ENCODE peak calls at places on chromosomes 7 and 10, in five cellular contexts. R is HCT116, P is K562, S is H1, Y is HepG2. L is an unnamed sample.

GRCh38 chr10:44724415-44725174 is 186.5 kb upstream of the TMEM72 start:
- DNase-seq in R (no peak), P (no peak), S (no peak), Y (no peak), L (no peak)

GRCh38 chr10:74923556-74923955 is 97.2 kb downstream of the KAT6B start:
- DNase-seq in R (no peak), P (peak), S (no peak), Y (no peak), L (no peak)

GRCh38 chr10:127740596-127740995 is 3.6 kb downstream of the FOXI2 start:
- DNase-seq in R (no peak), P (no peak), S (no peak), Y (no peak), L (no peak)

GRCh38 chr10:100888957-100889356 is 23.8 kb upstream of the SLF2 start:
- DNase-seq in R (peak), P (no peak), S (no peak), Y (no peak), L (peak)

GRCh38 chr7:73742338-73742752 is 3.7 kb upstream of the ABHD11 start:
- DNase-seq in R (no peak), P (no peak), S (no peak), Y (no peak), L (peak)

GRCh38 chr7:7820939-7821338 is 102.5 kb upstream of the RPA3 start:
- DNase-seq in R (no peak), P (no peak), S (no peak), Y (no peak), L (no peak)

GRCh38 chr10:63166742-63167258 is 33.7 kb downstream of the NRBF2 start:
- DNase-seq in R (peak), P (peak), S (no peak), Y (peak), L (peak)

GRCh38 chr10:121510201-121510771 is 88.0 kb downstream of the FGFR2 start:
- DNase-seq in R (no peak), P (no peak), S (no peak), Y (no peak), L (peak)

GRCh38 chr7:105776986-105777910 is 99.2 kb downstream of the ATXN7L1 start:
- DNase-seq in R (peak), P (no peak), S (no peak), Y (no peak), L (no peak)

GRCh38 chr10:7773845-7774801 is 13.7 kb downstream of the KIN start:
- DNase-seq in R (no peak), P (no peak), S (no peak), Y (no peak), L (peak)

GRCh38 chr7:84085147-84085546 is 109.4 kb downstream of the SEMA3A start:
- DNase-seq in R (no peak), P (no peak), S (no peak), Y (peak), L (no peak)

GRCh38 chr10:132311338-132311939 is 3.7 kb upstream of the STK32C start:
- DNase-seq in R (peak), P (peak), S (no peak), Y (peak), L (no peak)

GRCh38 chr10:117537436-117537903 is 5.1 kb upstream of the EMX2 start:
- DNase-seq in R (no peak), P (peak), S (no peak), Y (no peak), L (no peak)

GRCh38 chr10:88828310-88828709 is 23.3 kb downstream of the ANKRD22 start:
- DNase-seq in R (no peak), P (no peak), S (no peak), Y (no peak), L (no peak)

GRCh38 chr10:124125305-124126116 is 32.1 kb upstream of the CHST15 start:
- DNase-seq in R (peak), P (no peak), S (no peak), Y (peak), L (peak)

GRCh38 chr7:43211693-43212092 is 99.2 kb downstream of the HECW1 start:
- DNase-seq in R (no peak), P (no peak), S (no peak), Y (no peak), L (no peak)

GRCh38 chr10:1734288-1734687 is 3.0 kb downstream of the ADARB2 start:
- DNase-seq in R (no peak), P (no peak), S (no peak), Y (no peak), L (no peak)

GRCh38 chr7:137879357-137880158 is 32.8 kb upstream of the DGKI start:
- DNase-seq in R (no peak), P (no peak), S (peak), Y (no peak), L (no peak)

DNA sequence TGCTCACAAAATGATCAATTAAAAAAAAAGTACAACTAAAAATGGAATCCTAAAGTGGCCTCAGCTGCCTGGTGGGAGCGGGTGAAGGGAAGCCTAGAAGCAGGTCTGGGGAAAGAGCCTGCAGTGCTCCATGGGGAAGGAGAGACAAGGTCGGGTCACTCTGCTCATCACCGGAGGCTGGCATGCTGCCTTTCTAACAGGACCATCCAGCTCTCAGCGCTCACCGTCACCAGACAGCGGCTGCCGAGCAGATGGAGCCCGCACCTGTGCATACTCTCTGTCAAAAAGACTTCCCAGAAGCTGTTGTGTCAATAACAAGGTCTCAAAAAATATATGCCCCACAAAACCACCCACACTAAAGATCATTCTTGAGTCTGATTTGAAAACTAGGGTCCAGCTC is 112.8 kb downstream of the BAMBI start:
- DNase-seq in R (no peak), P (no peak), S (no peak), Y (no peak), L (no peak)
- TF ChIP-seq JUND in R (no peak), P (no peak), S (no peak), Y (no peak), L (no peak)

DNA sequence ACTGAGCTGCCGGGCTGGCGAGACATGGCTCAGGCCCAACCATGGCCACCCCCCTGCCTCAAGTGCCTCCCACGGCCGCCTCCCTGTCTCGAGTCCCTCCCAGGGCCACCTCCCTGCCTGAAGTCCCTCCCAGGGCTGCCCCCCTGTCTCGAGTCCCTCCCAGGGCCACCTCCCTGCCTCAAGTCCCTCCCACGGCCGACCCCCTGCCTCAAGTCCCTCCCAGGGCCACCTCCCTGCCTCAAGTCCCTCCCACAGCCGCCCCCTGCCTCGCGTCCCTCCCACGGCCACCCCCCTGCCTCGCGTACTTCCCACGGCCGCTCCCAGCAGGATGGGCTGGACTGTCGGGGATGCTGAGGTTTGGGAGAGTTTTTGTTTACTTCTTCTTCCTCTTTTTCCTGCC is 462.5 kb downstream of the PTPRN2 start:
- DNase-seq in R (no peak), P (no peak), S (no peak), Y (no peak), L (no peak)
- TF ChIP-seq JUND in R (no peak), P (no peak), S (no peak), Y (no peak), L (no peak)

DNA sequence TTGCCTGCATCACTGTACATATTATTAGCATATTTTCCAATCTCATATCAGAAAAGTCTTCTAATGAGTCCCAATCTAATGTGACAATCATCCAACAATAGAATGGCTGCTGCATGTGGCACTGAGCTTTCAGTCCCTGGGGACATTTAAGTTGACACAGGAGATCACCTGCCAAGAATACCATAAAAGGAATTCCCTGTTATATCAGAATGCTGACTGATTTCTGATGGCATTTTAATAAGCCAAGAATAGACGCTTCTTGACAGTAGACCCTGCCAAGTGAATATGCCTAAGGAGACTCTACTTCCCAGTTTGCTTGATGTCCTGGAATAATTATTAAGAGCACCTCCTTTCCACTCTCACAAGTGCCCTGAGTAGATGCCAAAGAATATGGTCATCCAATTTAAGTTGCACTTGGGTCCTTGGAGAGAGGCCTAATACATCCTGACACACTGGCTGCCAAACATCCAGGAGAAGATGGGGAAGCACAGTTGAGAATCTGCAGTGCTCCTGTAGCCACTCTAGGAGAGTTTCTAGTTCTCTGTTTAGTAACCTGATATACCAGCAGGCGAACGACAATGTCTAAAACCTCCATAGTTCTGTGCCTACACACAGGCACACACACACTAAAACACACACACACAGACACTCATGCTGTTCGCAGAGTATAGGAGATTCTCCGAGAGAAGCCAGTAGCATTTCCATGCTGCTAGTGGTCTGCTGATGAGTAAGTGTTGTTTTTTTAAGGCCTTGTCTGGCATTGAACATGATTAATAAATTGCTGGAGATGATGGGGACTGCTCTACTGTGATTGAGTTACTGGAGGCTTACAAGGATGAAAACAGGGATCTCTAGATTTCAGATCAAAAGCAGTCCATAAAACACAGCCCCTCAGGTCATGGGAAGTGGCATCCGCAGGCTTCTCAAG is 369.6 kb downstream of the KCNMA1 start:
- DNase-seq in R (no peak), P (no peak), S (no peak), Y (no peak), L (no peak)
- TF ChIP-seq JUND in R (no peak), P (no peak), S (no peak), Y (no peak), L (no peak)

GRCh38 chr7:92633211-92633906 is 43.2 kb upstream of the FAM133B start:
- DNase-seq in R (peak), P (peak), S (no peak), Y (peak), L (no peak)
- TF ChIP-seq JUND in R (peak), P (peak), S (peak), Y (peak), L (no peak)

DNA sequence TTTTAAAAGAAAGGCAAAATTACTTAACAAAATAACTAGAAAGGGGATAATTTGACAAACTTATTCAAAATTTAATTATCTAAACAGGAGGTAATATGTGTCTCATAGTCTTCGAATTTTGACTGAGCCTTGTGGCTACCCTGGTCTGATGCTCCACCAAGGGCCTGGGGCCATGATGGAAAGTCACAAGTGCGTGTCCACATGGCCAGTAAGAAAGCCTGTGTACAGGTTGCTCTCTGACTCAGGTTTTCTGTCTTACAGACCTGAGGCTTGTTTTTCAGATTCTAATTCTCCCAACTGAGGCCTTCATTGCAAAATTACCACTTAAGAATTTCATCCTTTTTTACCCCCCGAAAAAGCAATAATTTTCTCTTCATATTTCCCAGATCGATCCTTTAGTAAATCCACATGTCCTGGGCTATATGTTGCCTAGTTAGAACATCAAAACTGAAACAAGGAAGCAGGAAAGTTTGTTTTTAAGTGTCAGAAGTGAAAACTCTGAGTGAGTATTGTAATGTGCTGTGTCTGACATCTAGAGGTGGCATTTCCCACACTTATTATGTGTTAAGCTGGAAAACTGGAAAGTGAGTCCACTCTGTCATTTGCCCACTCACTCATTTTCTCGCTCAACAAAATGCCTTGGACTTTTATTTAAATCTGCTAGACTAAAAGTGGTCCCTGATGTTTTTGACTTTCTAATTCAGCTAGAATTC is 10.0 kb downstream of the CYP3A43 start:
- DNase-seq in R (no peak), P (no peak), S (no peak), Y (peak), L (peak)
- TF ChIP-seq JUND in R (no peak), P (no peak), S (no peak), Y (no peak), L (no peak)

L was measured in T47D.